ENCODE peak calls at places on chromosomes 13 and 19, in eight cellular contexts. U is NCI-H146; V is stimulated activated CD8-positive, alpha-beta memory T cell treated with anti-CD3 and anti-CD28 coated beads, Interleukin-2, amount 100 ng/mL, for 48 hours; M is astrocyte of the hippocampus; J is cardiac muscle cell; E is mucosa of descending colon; B is activated T-helper 1 cell treated with anti-CD3 and anti-CD28 coated beads, Interleukin-2, amount 50 U/mL, for 16 hours; S is EL. R is an unnamed sample.

GRCh38 chr19:32416749-32417469 is 11.3 kb downstream of the DPY19L3 start:
- DNase-seq in U (no peak), V (no peak), M (peak), J (no peak), E (no peak), B (no peak), S (peak), R (no peak)

GRCh38 chr19:367561-367960 is 23.0 kb upstream of the MIER2 start:
- DNase-seq in U (peak), V (no peak), M (no peak), J (no peak), E (no peak), B (no peak), S (no peak), R (no peak)

GRCh38 chr13:44026194-44026593 is 146.5 kb downstream of the LACC1 start:
- DNase-seq in U (no peak), V (no peak), M (no peak), J (no peak), E (no peak), B (no peak), S (no peak), R (no peak)

GRCh38 chr19:33580645-33581037 is 41.1 kb upstream of the CHST8 start:
- DNase-seq in U (no peak), V (no peak), M (peak), J (no peak), E (no peak), B (no peak), S (no peak), R (no peak)

GRCh38 chr19:48613024-48613851 is 1.6 kb downstream of the FAM83E start:
- DNase-seq in U (no peak), V (no peak), M (peak), J (no peak), E (peak), B (no peak), S (no peak), R (no peak)

GRCh38 chr19:52221831-52222375 is 32.1 kb downstream of the PPP2R1A start:
- DNase-seq in U (no peak), V (no peak), M (no peak), J (no peak), E (no peak), B (no peak), S (peak), R (no peak)

GRCh38 chr13:113187905-113188595 is 20.4 kb downstream of the PCID2 start:
- DNase-seq in U (no peak), V (no peak), M (no peak), J (no peak), E (no peak), B (no peak), S (no peak), R (no peak)

GRCh38 chr13:101727118-101727517 is 274.6 kb downstream of the ITGBL1 start:
- DNase-seq in U (no peak), V (no peak), M (no peak), J (no peak), E (no peak), B (no peak), S (no peak), R (no peak)

GRCh38 chr19:10270616-10271394 is at the start of gene ICAM1:
- DNase-seq in U (peak), V (peak), M (peak), J (peak), E (peak), B (peak), S (peak), R (no peak)

R was measured in NCI-H1417.